ENCODE peak calls at places on chromosome 10, in four cellular contexts. I, D, R and U are unnamed samples.
A peak's percentile ranks its signal among the peaks of the same experiment; 100 is the strongest.

GRCh38 chr10:1121311-1121970 is 65.3 kb downstream of the WDR37 start:
- DNase-seq in I (no peak), D (no peak), R (no peak), U (no peak)

GRCh38 chr10:25565570-25565969 is 368.5 kb upstream of the MYO3A start:
- DNase-seq in I (no peak), D (no peak), R (no peak), U (no peak)

GRCh38 chr10:133154411-133154810 is 5.6 kb upstream of the KNDC1 start:
- DNase-seq in I (no peak), D (no peak), R (no peak), U (no peak)

GRCh38 chr10:34773617-34774261 is 41.4 kb downstream of the PARD3 start:
- DNase-seq in I (no peak), D (no peak), R (no peak), U (no peak)

GRCh38 chr10:71392791-71393781 is 3.6 kb upstream of the CDH23 start:
- DNase-seq in I (no peak), D (no peak), R (no peak), U (no peak)

GRCh38 chr10:95201736-95202135 is 7.7 kb downstream of the ACSM6 start:
- DNase-seq in I (no peak), D (peak; percentile 53), R (no peak), U (no peak)

GRCh38 chr10:76786673-76787072 is 850.9 kb downstream of the KCNMA1 start:
- DNase-seq in I (no peak), D (no peak), R (no peak), U (no peak)

GRCh38 chr10:46553238-46554049 is 3.0 kb downstream of the GPRIN2 start:
- DNase-seq in I (no peak), D (no peak), R (no peak), U (peak; percentile 14)

GRCh38 chr10:78291733-78292132 is 258.1 kb downstream of the RPS24 start:
- DNase-seq in I (no peak), D (no peak), R (no peak), U (no peak)

GRCh38 chr10:45627412-45628048 is 45.0 kb downstream of the ZFAND4 start:
- DNase-seq in I (no peak), D (peak; percentile 5), R (no peak), U (no peak)

GRCh38 chr10:58444336-58444735 is 59.1 kb downstream of the TFAM start:
- DNase-seq in I (no peak), D (no peak), R (no peak), U (no peak)

GRCh38 chr10:31771345-31771831 is 157.2 kb downstream of the ARHGAP12 start:
- DNase-seq in I (no peak), D (no peak), R (no peak), U (no peak)

GRCh38 chr10:104336829-104337526 is 1.3 kb downstream of the ITPRIP start:
- DNase-seq in I (no peak), D (peak; percentile 87), R (no peak), U (no peak)

GRCh38 chr10:103839867-103840746 is 15.3 kb downstream of the SH3PXD2A start:
- DNase-seq in I (no peak), D (no peak), R (no peak), U (peak; percentile 68)

GRCh38 chr10:35641430-35642015 is 573 bp downstream of the FZD8 start:
- DNase-seq in I (peak; percentile 42), D (peak; percentile 65), R (no peak), U (no peak)

GRCh38 chr10:110901954-110902819 is 16.8 kb downstream of the BBIP1 start:
- DNase-seq in I (no peak), D (peak; percentile 83), R (peak; percentile 33), U (no peak)

GRCh38 chr10:133309111-133309719 is 501 bp downstream of the ZNF511 start:
- DNase-seq in I (peak; percentile 94), D (peak; percentile 95), R (peak; percentile 86), U (peak; percentile 97)

GRCh38 chr10:71238626-71239025 is 26.3 kb downstream of the UNC5B start:
- DNase-seq in I (no peak), D (no peak), R (no peak), U (no peak)

GRCh38 chr10:116886772-116887171 is 37.5 kb downstream of the ENO4 start:
- DNase-seq in I (no peak), D (no peak), R (no peak), U (no peak)

GRCh38 chr10:1715821-1716220 is 21.5 kb downstream of the ADARB2 start:
- DNase-seq in I (no peak), D (no peak), R (peak; percentile 31), U (no peak)

GRCh38 chr10:33237736-33238624 is 96.5 kb downstream of the NRP1 start:
- DNase-seq in I (no peak), D (peak; percentile 96), R (no peak), U (no peak)

GRCh38 chr10:87691515-87692070 is 31.9 kb downstream of the PAPSS2 start:
- DNase-seq in I (no peak), D (no peak), R (no peak), U (no peak)

GRCh38 chr10:14649739-14650138 is 125.0 kb downstream of the FAM107B start:
- DNase-seq in I (no peak), D (no peak), R (no peak), U (no peak)

GRCh38 chr10:12241810-12242529 is 46.0 kb downstream of the CDC123 start:
- DNase-seq in I (no peak), D (peak; percentile 29), R (peak; percentile 75), U (no peak)

GRCh38 chr10:51524041-51524440 is 175.4 kb downstream of the CSTF2T start:
- DNase-seq in I (no peak), D (peak; percentile 23), R (no peak), U (no peak)

GRCh38 chr10:37754538-37755323 is 102.7 kb downstream of the ZNF248 start:
- DNase-seq in I (no peak), D (peak; percentile 3), R (no peak), U (peak; percentile 45)

GRCh38 chr10:47370015-47370767 is 13.9 kb downstream of the ZNF488 start:
- DNase-seq in I (no peak), D (no peak), R (no peak), U (no peak)

GRCh38 chr10:45421231-45422097 is 47.4 kb downstream of the ALOX5 start:
- DNase-seq in I (no peak), D (no peak), R (no peak), U (no peak)

GRCh38 chr10:71290331-71290730 is 28.7 kb upstream of the SLC29A3 start:
- DNase-seq in I (no peak), D (no peak), R (no peak), U (no peak)

GRCh38 chr10:48744587-48744986 is 59.9 kb downstream of the WDFY4 start:
- DNase-seq in I (no peak), D (no peak), R (no peak), U (no peak)

GRCh38 chr10:17974505-17974904 is 22.8 kb downstream of the SLC39A12 start:
- DNase-seq in I (no peak), D (no peak), R (no peak), U (no peak)